ENCODE peak calls at places on chromosomes 13 and 19, in four cellular contexts. One of them, this sample, is unnamed.

GRCh38 chr13:96041326-96042092 is 11.7 kb downstream of the UGGT2 start:
- DNase-seq in CD8-positive, alpha-beta T cell: no peak
- DNase-seq in GM12878: no peak
- DNase-seq in cardiac muscle cell: no peak
- DNase-seq in this sample: no peak

GRCh38 chr13:79946556-79946955 is 394.4 kb downstream of the SPRY2 start:
- DNase-seq in CD8-positive, alpha-beta T cell: no peak
- DNase-seq in GM12878: no peak
- DNase-seq in cardiac muscle cell: no peak
- DNase-seq in this sample: no peak

GRCh38 chr19:7916137-7916907 is 1.7 kb downstream of the TGFBR3L start:
- DNase-seq in CD8-positive, alpha-beta T cell: no peak
- DNase-seq in cardiac muscle cell: peak
- DNase-seq in GM12878: no peak
- DNase-seq in this sample: peak

GRCh38 chr13:74644239-74644638 is 510.0 kb upstream of the KLF12 start:
- DNase-seq in GM12878: no peak
- DNase-seq in cardiac muscle cell: no peak
- DNase-seq in CD8-positive, alpha-beta T cell: no peak
- DNase-seq in this sample: no peak

GRCh38 chr13:29749401-29750177 is 100.8 kb downstream of the UBL3 start:
- DNase-seq in CD8-positive, alpha-beta T cell: no peak
- DNase-seq in GM12878: no peak
- DNase-seq in cardiac muscle cell: no peak
- DNase-seq in this sample: no peak

GRCh38 chr19:46748325-46749109 is 2.3 kb upstream of the STRN4 start:
- DNase-seq in GM12878: no peak
- DNase-seq in CD8-positive, alpha-beta T cell: peak
- DNase-seq in cardiac muscle cell: peak
- DNase-seq in this sample: peak

GRCh38 chr19:7004313-7004931 is 16.8 kb downstream of the MBD3L2B start:
- DNase-seq in CD8-positive, alpha-beta T cell: no peak
- DNase-seq in cardiac muscle cell: peak
- DNase-seq in GM12878: no peak
- DNase-seq in this sample: no peak

GRCh38 chr13:59459972-59460371 is 703.8 kb downstream of the DIAPH3 start:
- DNase-seq in GM12878: no peak
- DNase-seq in cardiac muscle cell: no peak
- DNase-seq in CD8-positive, alpha-beta T cell: no peak
- DNase-seq in this sample: no peak

GRCh38 chr19:45955905-45956608 is 17.6 kb downstream of the NOVA2 start:
- DNase-seq in cardiac muscle cell: no peak
- DNase-seq in GM12878: no peak
- DNase-seq in CD8-positive, alpha-beta T cell: no peak
- DNase-seq in this sample: no peak

GRCh38 chr13:42746846-42747245 is 34.5 kb upstream of the FAM216B start:
- DNase-seq in cardiac muscle cell: no peak
- DNase-seq in GM12878: no peak
- DNase-seq in CD8-positive, alpha-beta T cell: no peak
- DNase-seq in this sample: no peak

GRCh38 chr19:57512845-57513244 is 13.1 kb downstream of the ZNF773 start:
- DNase-seq in GM12878: no peak
- DNase-seq in CD8-positive, alpha-beta T cell: no peak
- DNase-seq in cardiac muscle cell: no peak
- DNase-seq in this sample: peak

GRCh38 chr13:26475176-26476110 is 82.0 kb upstream of the WASF3 start:
- DNase-seq in GM12878: no peak
- DNase-seq in cardiac muscle cell: no peak
- DNase-seq in CD8-positive, alpha-beta T cell: no peak
- DNase-seq in this sample: no peak

GRCh38 chr19:30676990-30677679 is 305.0 kb downstream of the ZNF536 start:
- DNase-seq in CD8-positive, alpha-beta T cell: no peak
- DNase-seq in cardiac muscle cell: no peak
- DNase-seq in GM12878: no peak
- DNase-seq in this sample: no peak

GRCh38 chr13:87999791-88000190 is 328.6 kb downstream of the SLITRK5 start:
- DNase-seq in CD8-positive, alpha-beta T cell: no peak
- DNase-seq in GM12878: no peak
- DNase-seq in cardiac muscle cell: peak
- DNase-seq in this sample: no peak

GRCh38 chr19:14005381-14006084 is 587 bp downstream of the RFX1 start:
- DNase-seq in GM12878: peak
- DNase-seq in CD8-positive, alpha-beta T cell: peak
- DNase-seq in cardiac muscle cell: peak
- DNase-seq in this sample: peak

GRCh38 chr13:83372786-83373185 is 509.5 kb downstream of the SLITRK1 start:
- DNase-seq in CD8-positive, alpha-beta T cell: no peak
- DNase-seq in GM12878: no peak
- DNase-seq in cardiac muscle cell: no peak
- DNase-seq in this sample: no peak

GRCh38 chr19:17266589-17266974 is 661 bp upstream of the BABAM1 start:
- DNase-seq in CD8-positive, alpha-beta T cell: no peak
- DNase-seq in cardiac muscle cell: no peak
- DNase-seq in GM12878: no peak
- DNase-seq in this sample: no peak

GRCh38 chr19:2962018-2962670 is 15.2 kb upstream of the TLE6 start:
- DNase-seq in cardiac muscle cell: peak
- DNase-seq in CD8-positive, alpha-beta T cell: no peak
- DNase-seq in GM12878: peak
- DNase-seq in this sample: peak

GRCh38 chr13:112744306-112745021 is 54.6 kb downstream of the ATP11A start:
- DNase-seq in GM12878: no peak
- DNase-seq in cardiac muscle cell: peak
- DNase-seq in CD8-positive, alpha-beta T cell: no peak
- DNase-seq in this sample: no peak

GRCh38 chr19:35403116-35403760 is 32.4 kb downstream of the GPR42 start:
- DNase-seq in GM12878: no peak
- DNase-seq in CD8-positive, alpha-beta T cell: no peak
- DNase-seq in cardiac muscle cell: peak
- DNase-seq in this sample: peak

GRCh38 chr19:48806518-48806817 is 4.4 kb downstream of the BCAT2 start:
- DNase-seq in cardiac muscle cell: no peak
- DNase-seq in GM12878: no peak
- DNase-seq in CD8-positive, alpha-beta T cell: no peak
- DNase-seq in this sample: no peak

GRCh38 chr13:98576215-98576945 is 527 bp downstream of the STK24 start:
- DNase-seq in cardiac muscle cell: peak
- DNase-seq in CD8-positive, alpha-beta T cell: no peak
- DNase-seq in GM12878: no peak
- DNase-seq in this sample: peak

GRCh38 chr13:57877596-57877995 is 246.1 kb downstream of the PCDH17 start:
- DNase-seq in cardiac muscle cell: no peak
- DNase-seq in CD8-positive, alpha-beta T cell: no peak
- DNase-seq in GM12878: no peak
- DNase-seq in this sample: no peak

GRCh38 chr19:9323557-9323918 is 441 bp upstream of the ZNF559 start:
- DNase-seq in GM12878: peak
- DNase-seq in cardiac muscle cell: peak
- DNase-seq in CD8-positive, alpha-beta T cell: no peak
- DNase-seq in this sample: peak

GRCh38 chr19:5873617-5874199 is 3.4 kb upstream of the FUT5 start:
- DNase-seq in GM12878: no peak
- DNase-seq in cardiac muscle cell: no peak
- DNase-seq in CD8-positive, alpha-beta T cell: no peak
- DNase-seq in this sample: no peak

GRCh38 chr13:43329702-43330101 is 306.3 kb downstream of the DNAJC15 start:
- DNase-seq in cardiac muscle cell: no peak
- DNase-seq in CD8-positive, alpha-beta T cell: no peak
- DNase-seq in GM12878: no peak
- DNase-seq in this sample: no peak

GRCh38 chr19:14023404-14024235 is 4.3 kb upstream of the RLN3 start:
- DNase-seq in cardiac muscle cell: peak
- DNase-seq in GM12878: no peak
- DNase-seq in CD8-positive, alpha-beta T cell: no peak
- DNase-seq in this sample: peak

GRCh38 chr13:109755551-109755950 is 30.8 kb downstream of the IRS2 start:
- DNase-seq in cardiac muscle cell: no peak
- DNase-seq in CD8-positive, alpha-beta T cell: no peak
- DNase-seq in GM12878: no peak
- DNase-seq in this sample: no peak

GRCh38 chr13:97962887-97963286 is 9.4 kb downstream of the IPO5 start:
- DNase-seq in GM12878: no peak
- DNase-seq in CD8-positive, alpha-beta T cell: no peak
- DNase-seq in cardiac muscle cell: no peak
- DNase-seq in this sample: no peak

GRCh38 chr19:32830231-32831014 is 39.1 kb downstream of the SLC7A9 start:
- DNase-seq in cardiac muscle cell: no peak
- DNase-seq in CD8-positive, alpha-beta T cell: no peak
- DNase-seq in GM12878: no peak
- DNase-seq in this sample: peak

GRCh38 chr13:41398494-41399190 is 58.7 kb upstream of the RGCC start:
- DNase-seq in GM12878: no peak
- DNase-seq in CD8-positive, alpha-beta T cell: no peak
- DNase-seq in cardiac muscle cell: no peak
- DNase-seq in this sample: no peak
- H3K4me3 ChIP-seq in GM12878: no peak
- H3K4me3 ChIP-seq in CD8-positive, alpha-beta T cell: no peak
- H3K4me3 ChIP-seq in cardiac muscle cell: no peak
- H3K4me3 ChIP-seq in this sample: no peak

DNA sequence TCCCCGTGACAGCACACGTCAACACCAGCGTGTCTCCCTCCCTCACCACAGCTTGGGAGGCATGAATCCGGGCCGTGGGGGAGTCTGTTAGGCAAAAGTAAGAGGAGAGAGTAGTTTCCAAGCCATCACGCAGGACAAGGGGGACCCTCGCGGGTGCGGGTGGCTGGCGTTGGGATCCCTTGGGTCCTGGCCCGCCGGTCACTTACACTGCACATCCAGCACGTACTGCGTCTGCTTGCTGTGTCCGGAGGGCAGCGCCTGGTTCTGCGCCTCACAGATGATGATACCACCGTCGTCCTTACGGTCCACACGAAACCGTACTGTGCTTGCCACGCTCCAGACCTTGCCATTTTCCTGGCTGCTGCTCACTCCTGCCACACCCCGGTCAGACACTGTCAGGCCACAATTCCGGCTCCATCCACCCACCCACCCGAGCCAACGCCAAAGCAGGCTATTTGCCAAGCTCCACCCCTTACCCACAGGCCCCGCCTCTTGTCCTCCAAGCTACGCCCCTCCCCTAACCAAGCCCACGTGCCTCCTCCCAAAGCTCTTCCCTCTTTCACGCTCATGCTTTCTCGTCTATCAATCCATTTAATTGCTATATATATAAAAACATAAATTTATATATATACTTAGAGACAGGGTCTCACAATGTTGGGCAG is 6.6 kb upstream of the ZNF428 start:
- DNase-seq in CD8-positive, alpha-beta T cell: no peak
- DNase-seq in GM12878: no peak
- DNase-seq in cardiac muscle cell: peak
- DNase-seq in this sample: peak
- TF ChIP-seq CTCF in CD8-positive, alpha-beta T cell: no peak
- TF ChIP-seq CTCF in GM12878: no peak
- TF ChIP-seq CTCF in cardiac muscle cell: peak
- TF ChIP-seq CTCF in this sample: no peak

DNA sequence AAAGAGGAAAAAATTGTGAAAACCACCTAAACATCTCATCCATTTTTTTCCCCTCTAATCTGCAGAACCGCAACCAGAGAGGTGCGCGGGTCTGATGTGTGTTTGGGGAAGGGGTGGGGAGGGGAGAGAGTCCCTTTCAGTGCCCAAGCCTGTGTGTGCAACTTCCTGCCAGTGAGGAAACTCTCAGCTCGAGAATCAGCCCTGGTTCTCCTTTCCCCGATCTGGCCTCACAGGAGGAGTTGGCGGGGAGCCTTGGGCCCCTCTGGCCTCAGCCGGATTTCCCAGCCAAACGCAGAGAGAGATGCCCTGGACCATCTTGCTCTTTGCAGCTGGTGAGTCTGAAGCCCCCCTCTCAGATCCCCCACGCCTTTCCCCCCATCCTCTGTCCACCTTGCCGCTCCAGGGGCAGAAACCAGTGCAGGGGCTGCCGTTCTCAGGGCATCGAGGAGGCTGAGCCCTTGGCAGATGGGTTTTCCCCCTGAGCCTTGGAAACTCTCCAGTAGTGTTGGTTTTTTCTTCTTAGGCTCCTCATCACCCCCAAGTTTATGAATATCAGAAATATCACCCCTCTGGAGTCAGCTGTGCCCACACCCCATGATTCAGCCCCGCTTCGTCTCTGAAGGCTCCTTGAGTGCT is at the start of gene C19orf38:
- DNase-seq in GM12878: no peak
- DNase-seq in cardiac muscle cell: no peak
- DNase-seq in CD8-positive, alpha-beta T cell: no peak
- DNase-seq in this sample: no peak
- H3K4me3 ChIP-seq in GM12878: peak
- H3K4me3 ChIP-seq in cardiac muscle cell: no peak
- H3K4me3 ChIP-seq in CD8-positive, alpha-beta T cell: no peak
- H3K4me3 ChIP-seq in this sample: no peak

DNA sequence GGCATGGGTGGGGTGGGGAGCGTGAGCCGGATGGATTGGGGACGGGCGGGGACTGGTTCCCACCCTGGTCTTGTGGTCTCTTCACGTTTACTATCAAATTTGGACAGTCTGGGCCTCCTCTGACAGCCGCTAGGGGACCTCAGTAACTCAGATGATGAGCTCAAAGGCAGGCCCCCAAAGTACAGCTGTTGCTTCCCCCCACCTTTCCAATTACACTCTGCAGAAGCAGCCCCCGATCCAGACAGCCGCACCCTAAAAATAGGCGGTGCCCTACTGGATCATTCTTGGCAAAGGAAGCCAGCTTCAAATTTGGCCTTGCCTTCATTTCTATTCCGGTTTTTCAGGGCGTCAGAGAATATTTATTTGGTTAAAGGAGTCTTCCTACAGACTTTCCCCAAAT is 1.9 kb upstream of the FOXO1 start:
- DNase-seq in GM12878: no peak
- DNase-seq in cardiac muscle cell: no peak
- DNase-seq in CD8-positive, alpha-beta T cell: no peak
- DNase-seq in this sample: peak
- TF ChIP-seq CTCF in GM12878: peak
- TF ChIP-seq CTCF in cardiac muscle cell: peak
- TF ChIP-seq CTCF in CD8-positive, alpha-beta T cell: peak
- TF ChIP-seq CTCF in this sample: peak

GRCh38 chr19:28608292-28608691 is 604.7 kb downstream of the UQCRFS1 start:
- DNase-seq in GM12878: no peak
- DNase-seq in CD8-positive, alpha-beta T cell: no peak
- DNase-seq in cardiac muscle cell: no peak
- DNase-seq in this sample: no peak

GRCh38 chr19:28603453-28603852 is 609.5 kb downstream of the UQCRFS1 start:
- DNase-seq in CD8-positive, alpha-beta T cell: no peak
- DNase-seq in cardiac muscle cell: no peak
- DNase-seq in GM12878: no peak
- DNase-seq in this sample: peak

GRCh38 chr19:28607066-28607583 is 605.8 kb downstream of the UQCRFS1 start:
- DNase-seq in GM12878: no peak
- DNase-seq in CD8-positive, alpha-beta T cell: no peak
- DNase-seq in cardiac muscle cell: no peak
- DNase-seq in this sample: no peak

GRCh38 chr19:28606269-28607032 is 606.5 kb downstream of the UQCRFS1 start:
- DNase-seq in cardiac muscle cell: no peak
- DNase-seq in CD8-positive, alpha-beta T cell: no peak
- DNase-seq in GM12878: no peak
- DNase-seq in this sample: peak

GRCh38 chr19:28605501-28606268 is 607.3 kb downstream of the UQCRFS1 start:
- DNase-seq in GM12878: no peak
- DNase-seq in cardiac muscle cell: no peak
- DNase-seq in CD8-positive, alpha-beta T cell: no peak
- DNase-seq in this sample: no peak
- H3K4me3 ChIP-seq in GM12878: no peak
- H3K4me3 ChIP-seq in cardiac muscle cell: no peak
- H3K4me3 ChIP-seq in CD8-positive, alpha-beta T cell: no peak
- H3K4me3 ChIP-seq in this sample: no peak